ENCODE peak calls at places on chromosomes 2 and 18, in five cellular contexts. L, I, E, C and J are unnamed samples.

GRCh38 chr2:50786345-50786744 is 245.6 kb downstream of the NRXN1 start:
- DNase-seq in L (no peak), I (no peak), E (no peak), C (no peak), J (no peak)

GRCh38 chr2:45919711-45920111 is 268.2 kb downstream of the PRKCE start:
- DNase-seq in L (no peak), I (no peak), E (no peak), C (no peak), J (no peak)

GRCh38 chr2:23550553-23550952 is 165.6 kb downstream of the KLHL29 start:
- DNase-seq in L (no peak), I (no peak), E (no peak), C (no peak), J (no peak)

GRCh38 chr2:226063704-226064390 is 664.3 kb downstream of the NYAP2 start:
- DNase-seq in L (peak; percentile 58), I (no peak), E (peak; percentile 73), C (no peak), J (no peak)

GRCh38 chr2:96501471-96501874 is 3.7 kb downstream of the NEURL3 start:
- DNase-seq in L (no peak), I (no peak), E (no peak), C (no peak), J (no peak)

GRCh38 chr18:32261003-32261402 is 71.2 kb downstream of the MEP1B start:
- DNase-seq in L (no peak), I (no peak), E (no peak), C (no peak), J (no peak)

GRCh38 chr18:10023853-10024638 is 110.2 kb downstream of the VAPA start:
- DNase-seq in L (no peak), I (no peak), E (no peak), C (no peak), J (no peak)

GRCh38 chr2:86706935-86707334 is 13.2 kb upstream of the RMND5A start:
- DNase-seq in L (no peak), I (no peak), E (no peak), C (no peak), J (no peak)

GRCh38 chr18:2547477-2548087 is 23.7 kb downstream of the METTL4 start:
- DNase-seq in L (peak; percentile 73), I (peak; percentile 48), E (no peak), C (no peak), J (no peak)

GRCh38 chr2:17672583-17673317 is 80.9 kb downstream of the SMC6 start:
- DNase-seq in L (peak; percentile 72), I (no peak), E (no peak), C (no peak), J (no peak)

GRCh38 chr2:7044253-7045250 is 127.3 kb downstream of the RNF144A start:
- DNase-seq in L (peak; percentile 60), I (peak; percentile 57), E (no peak), C (peak; percentile 31), J (peak; percentile 28)